ENCODE peak calls at places on chromosome 11, in five cellular contexts. U, H, P, Q and A are unnamed samples.

GRCh38 chr11:109752212-109752825 is 330.3 kb downstream of the C11orf87 start:
- DNase-seq in H (no peak), P (no peak), U (no peak), Q (no peak), A (no peak)

GRCh38 chr11:18243783-18244362 is 4.6 kb downstream of the SAA2 start:
- DNase-seq in H (peak; percentile 80), Q (peak; percentile 83), U (peak; percentile 79), P (peak; percentile 63), A (peak; percentile 57)

GRCh38 chr11:105838668-105839403 is 183.2 kb downstream of the MSANTD4 start:
- DNase-seq in U (peak; percentile 19), H (peak; percentile 42), P (peak; percentile 35), Q (peak; percentile 28), A (peak; percentile 72)

GRCh38 chr11:37907461-37908223 is 1309.6 kb upstream of the RAG2 start:
- DNase-seq in H (no peak), P (no peak), Q (no peak), U (no peak), A (no peak)

GRCh38 chr11:73252577-73253191 is 19.5 kb upstream of the P2RY6 start:
- DNase-seq in U (no peak), Q (peak; percentile 62), P (peak; percentile 40), H (no peak), A (no peak)

GRCh38 chr11:15816270-15816871 is 540.0 kb downstream of the SOX6 start:
- DNase-seq in P (no peak), U (peak; percentile 74), Q (peak; percentile 10), H (peak; percentile 96), A (peak; percentile 64)

GRCh38 chr11:78759067-78759466 is 184.4 kb upstream of the NARS2 start:
- DNase-seq in P (no peak), U (no peak), H (peak; percentile 41), Q (no peak), A (no peak)

GRCh38 chr11:119680899-119681370 is 48.1 kb downstream of the NECTIN1 start:
- DNase-seq in Q (no peak), U (no peak), H (peak; percentile 28), P (no peak), A (peak; percentile 84)

GRCh38 chr11:111018571-111018970 is 227.0 kb upstream of the POU2AF2 start:
- DNase-seq in P (no peak), H (peak; percentile 73), U (peak; percentile 15), Q (no peak), A (no peak)

GRCh38 chr11:83819936-83820549 is 533.9 kb upstream of the CCDC90B start:
- DNase-seq in H (peak; percentile 84), U (peak; percentile 93), Q (peak; percentile 55), P (peak; percentile 35), A (no peak)

GRCh38 chr11:22192642-22193347 is at the start of gene ANO5:
- DNase-seq in H (no peak), U (peak; percentile 7), Q (peak; percentile 85), P (no peak), A (no peak)

GRCh38 chr11:74683279-74683871 is 47.9 kb downstream of the CHRDL2 start:
- DNase-seq in U (peak; percentile 70), P (no peak), H (no peak), Q (peak; percentile 17), A (no peak)

GRCh38 chr11:106231591-106231990 is 154.1 kb downstream of the AASDHPPT start:
- DNase-seq in U (peak; percentile 59), H (peak; percentile 20), P (no peak), Q (no peak), A (no peak)

GRCh38 chr11:128928400-128928799 is 14.3 kb downstream of the TP53AIP1 start:
- DNase-seq in H (no peak), U (peak; percentile 28), Q (no peak), P (no peak), A (no peak)

GRCh38 chr11:95790933-95791247 is 592 bp downstream of the CEP57 start:
- DNase-seq in U (peak; percentile 64), P (peak; percentile 28), Q (peak; percentile 90), H (peak; percentile 58), A (peak; percentile 80)

GRCh38 chr11:95789506-95790122 is at the start of gene FAM76B:
- DNase-seq in U (peak; percentile 99), H (peak; percentile 99), Q (peak; percentile 100), P (peak; percentile 98), A (peak; percentile 99)

GRCh38 chr11:95790123-95790932 is at the start of gene CEP57:
- DNase-seq in U (peak; percentile 98), P (peak; percentile 97), Q (peak; percentile 99), H (peak; percentile 99), A (peak; percentile 96)

GRCh38 chr11:95791385-95792033 is 1.2 kb downstream of the CEP57 start:
- DNase-seq in U (no peak), H (no peak), Q (no peak), P (no peak), A (no peak)

DNA sequence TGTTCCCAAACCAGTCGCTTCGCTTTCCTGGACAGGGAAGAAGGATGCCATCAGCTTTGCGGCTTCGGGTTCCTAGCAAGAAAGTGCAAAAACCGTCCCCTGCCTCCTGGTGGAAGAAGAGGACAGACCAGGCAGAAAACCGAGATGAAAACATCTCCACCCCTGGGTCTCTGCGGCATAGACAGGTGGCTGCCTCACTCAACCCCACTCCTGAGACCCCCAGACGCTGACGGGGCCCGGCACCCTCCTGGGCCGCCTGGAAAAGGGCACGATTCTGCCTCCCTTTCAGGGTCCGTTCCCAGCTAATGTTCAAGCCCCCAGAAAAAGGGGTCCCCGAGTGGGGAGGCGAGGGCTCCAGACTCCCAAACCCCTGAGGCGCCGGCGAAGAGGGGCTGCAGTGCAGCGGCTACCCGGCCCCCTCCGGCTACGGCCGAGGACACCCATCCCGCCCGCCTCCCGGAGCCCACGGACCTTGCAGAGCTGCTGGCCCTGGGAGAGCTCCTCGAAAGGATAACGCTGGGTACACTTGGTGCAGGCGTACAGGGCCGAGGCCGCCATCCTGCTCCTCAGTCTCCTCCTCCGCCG is 569 bp downstream of the FAM76B start:
- DNase-seq in Q (peak; percentile 84), H (peak; percentile 39), U (peak; percentile 79), P (no peak), A (peak; percentile 16)
- H3K79me2 ChIP-seq in Q (peaks cover 30% of the 10 kb centered on the region), H (peaks cover 38% of the 10 kb centered on the region), U (peaks cover 73% of the 10 kb centered on the region), P (peaks cover 51% of the 10 kb centered on the region), A (peaks cover 57% of the 10 kb centered on the region)

GRCh38 chr11:30481816-30482215 is 104.3 kb downstream of the MPPED2 start:
- DNase-seq in Q (no peak), H (no peak), U (no peak), P (no peak), A (no peak)
- H3K4me3 ChIP-seq in Q (no peak overlapping the region), H (no peak overlapping the region), U (no peak overlapping the region), P (no peak overlapping the region), A (no peak overlapping the region)

GRCh38 chr11:130089669-130090063 is 20.0 kb downstream of the APLP2 start:
- DNase-seq in Q (no peak), P (no peak), U (no peak), H (peak; percentile 37), A (no peak)

GRCh38 chr11:130095326-130095725 is 25.6 kb downstream of the APLP2 start:
- DNase-seq in H (no peak), P (no peak), U (no peak), Q (no peak), A (no peak)

GRCh38 chr11:130096042-130096441 is 26.3 kb downstream of the APLP2 start:
- DNase-seq in H (no peak), P (no peak), Q (no peak), U (no peak), A (no peak)

GRCh38 chr11:130094614-130095013 is 24.9 kb downstream of the APLP2 start:
- DNase-seq in Q (no peak), P (no peak), H (no peak), U (no peak), A (no peak)

DNA sequence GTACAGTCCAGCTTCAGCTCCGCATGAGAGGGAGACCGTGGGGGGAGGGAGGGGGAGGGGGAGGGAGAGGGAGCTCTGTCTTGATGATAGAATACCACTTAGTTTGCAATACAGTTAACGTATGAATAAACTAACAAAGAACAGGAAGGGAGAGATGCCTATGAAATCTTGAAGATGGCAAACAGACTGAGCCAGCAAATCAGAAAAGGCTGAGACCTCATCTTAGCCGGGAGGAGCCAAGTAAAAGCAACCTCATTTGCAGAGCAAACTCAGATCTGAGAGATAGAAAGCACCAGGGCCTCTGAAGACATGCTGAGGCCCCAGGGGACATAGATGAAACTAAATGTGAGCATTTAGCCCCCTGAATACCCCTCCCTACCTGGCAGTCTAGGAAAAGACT is 23.0 kb downstream of the APLP2 start:
- DNase-seq in P (no peak), H (no peak), Q (no peak), U (no peak), A (no peak)
- H3K79me2 ChIP-seq in P (peaks cover 61% of the 10 kb centered on the region), H (peaks cover 31% of the 10 kb centered on the region), Q (peaks cover 49% of the 10 kb centered on the region), U (peaks cover 67% of the 10 kb centered on the region), A (peaks cover 71% of the 10 kb centered on the region)

GRCh38 chr11:116969694-116970093 is 128.5 kb downstream of the SIK3 start:
- DNase-seq in Q (no peak), P (no peak), U (no peak), H (no peak), A (no peak)

GRCh38 chr11:116972692-116973091 is 125.5 kb downstream of the SIK3 start:
- DNase-seq in Q (peak; percentile 38), H (no peak), P (no peak), U (no peak), A (no peak)

GRCh38 chr11:116975661-116976060 is 122.6 kb downstream of the SIK3 start:
- DNase-seq in Q (no peak), P (no peak), H (no peak), U (no peak), A (no peak)

GRCh38 chr11:116970485-116971292 is 127.5 kb downstream of the SIK3 start:
- DNase-seq in P (no peak), H (peak; percentile 19), U (peak; percentile 39), Q (no peak), A (no peak)

GRCh38 chr11:116973270-116973669 is 125.0 kb downstream of the SIK3 start:
- DNase-seq in U (no peak), H (no peak), P (no peak), Q (no peak), A (no peak)
- H3K4me3 ChIP-seq in U (no peak overlapping the region), H (no peak overlapping the region), P (no peak overlapping the region), Q (no peak overlapping the region), A (no peak overlapping the region)

DNA sequence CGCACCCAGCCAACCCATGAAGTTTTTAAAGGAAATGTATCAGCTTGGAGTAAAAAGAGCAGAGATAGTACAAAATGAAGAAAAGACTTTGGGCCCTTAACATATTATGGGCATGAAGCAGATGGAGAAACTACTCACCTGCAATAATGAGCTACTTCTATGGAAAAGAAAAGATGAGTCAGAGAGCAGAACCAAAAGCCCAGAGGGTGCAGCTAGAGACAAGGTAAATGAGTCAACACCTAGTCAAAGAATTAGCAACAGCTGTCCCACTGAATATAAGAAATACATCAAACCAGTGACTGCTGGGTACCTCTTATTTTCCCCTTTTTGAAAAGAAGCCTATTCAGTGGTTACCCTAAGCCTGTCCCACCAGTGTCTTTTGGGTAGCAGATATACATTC is 61.8 kb downstream of the RPL27A start:
- DNase-seq in U (peak; percentile 42), Q (no peak), H (no peak), P (no peak), A (peak; percentile 14)
- H3K79me2 ChIP-seq in U (peaks cover 6% of the 10 kb centered on the region), Q (no peaks in the 10 kb centered on the region), H (no peaks in the 10 kb centered on the region), P (no peaks in the 10 kb centered on the region), A (no peaks in the 10 kb centered on the region)

GRCh38 chr11:66408488-66409214 is 12.2 kb upstream of the NPAS4 start:
- DNase-seq in U (peak; percentile 99), P (peak; percentile 62), H (peak; percentile 95), Q (peak; percentile 97), A (peak; percentile 58)
- H3K4me3 ChIP-seq in U (peak overlapping the region; percentile 72), P (peak overlapping the region; percentile 45), H (peak overlapping the region; percentile 30), Q (peak overlapping the region; percentile 40), A (no peak overlapping the region)